ENCODE peak calls at places on chromosomes 16 and 17, in eight cellular contexts. One of them, this sample, is unnamed.

GRCh38 chr16:10242916-10243315 is 60.7 kb upstream of the GRIN2A start:
- DNase-seq in small intestine: no peak
- DNase-seq in stomach: no peak
- DNase-seq in heart right ventricle: no peak
- DNase-seq in astrocyte: no peak
- DNase-seq in hepatocyte: no peak
- DNase-seq in GM12878: peak; percentile 53
- DNase-seq in psoas muscle: no peak
- DNase-seq in this sample: no peak

GRCh38 chr17:45225964-45226530 is 4.4 kb downstream of the FMNL1 start:
- DNase-seq in psoas muscle: peak; percentile 70
- DNase-seq in small intestine: peak; percentile 73
- DNase-seq in stomach: peak; percentile 80
- DNase-seq in GM12878: peak; percentile 95
- DNase-seq in heart right ventricle: peak; percentile 71
- DNase-seq in astrocyte: no peak
- DNase-seq in hepatocyte: no peak
- DNase-seq in this sample: no peak

GRCh38 chr16:46649571-46649970 is 28.4 kb upstream of the SHCBP1 start:
- DNase-seq in heart right ventricle: peak; percentile 40
- DNase-seq in psoas muscle: peak; percentile 79
- DNase-seq in stomach: no peak
- DNase-seq in hepatocyte: no peak
- DNase-seq in astrocyte: peak; percentile 65
- DNase-seq in GM12878: no peak
- DNase-seq in small intestine: no peak
- DNase-seq in this sample: no peak

GRCh38 chr17:58401287-58401686 is 16.0 kb downstream of the RNF43 start:
- DNase-seq in GM12878: no peak
- DNase-seq in stomach: no peak
- DNase-seq in hepatocyte: no peak
- DNase-seq in psoas muscle: no peak
- DNase-seq in small intestine: peak; percentile 70
- DNase-seq in heart right ventricle: no peak
- DNase-seq in astrocyte: no peak
- DNase-seq in this sample: no peak

GRCh38 chr17:75695830-75696271 is 25.4 kb upstream of the ITGB4 start:
- DNase-seq in small intestine: peak; percentile 93
- DNase-seq in psoas muscle: peak; percentile 65
- DNase-seq in hepatocyte: no peak
- DNase-seq in stomach: peak; percentile 82
- DNase-seq in heart right ventricle: peak; percentile 54
- DNase-seq in GM12878: no peak
- DNase-seq in astrocyte: no peak
- DNase-seq in this sample: no peak

GRCh38 chr16:89413811-89414585 is 76.4 kb downstream of the ANKRD11 start:
- DNase-seq in psoas muscle: no peak
- DNase-seq in astrocyte: no peak
- DNase-seq in small intestine: no peak
- DNase-seq in GM12878: no peak
- DNase-seq in hepatocyte: no peak
- DNase-seq in heart right ventricle: no peak
- DNase-seq in stomach: no peak
- DNase-seq in this sample: no peak

GRCh38 chr17:82143333-82143732 is 45.3 kb upstream of the FASN start:
- DNase-seq in GM12878: no peak
- DNase-seq in astrocyte: no peak
- DNase-seq in psoas muscle: no peak
- DNase-seq in hepatocyte: no peak
- DNase-seq in stomach: no peak
- DNase-seq in heart right ventricle: no peak
- DNase-seq in small intestine: no peak
- DNase-seq in this sample: no peak

GRCh38 chr16:15509051-15509592 is 74.7 kb downstream of the BMERB1 start:
- DNase-seq in psoas muscle: no peak
- DNase-seq in hepatocyte: no peak
- DNase-seq in stomach: no peak
- DNase-seq in astrocyte: no peak
- DNase-seq in small intestine: no peak
- DNase-seq in heart right ventricle: no peak
- DNase-seq in GM12878: no peak
- DNase-seq in this sample: no peak

GRCh38 chr17:70187383-70187782 is 18.1 kb downstream of the KCNJ2 start:
- DNase-seq in hepatocyte: no peak
- DNase-seq in heart right ventricle: no peak
- DNase-seq in astrocyte: peak; percentile 61
- DNase-seq in small intestine: no peak
- DNase-seq in stomach: no peak
- DNase-seq in psoas muscle: no peak
- DNase-seq in GM12878: no peak
- DNase-seq in this sample: no peak

DNA sequence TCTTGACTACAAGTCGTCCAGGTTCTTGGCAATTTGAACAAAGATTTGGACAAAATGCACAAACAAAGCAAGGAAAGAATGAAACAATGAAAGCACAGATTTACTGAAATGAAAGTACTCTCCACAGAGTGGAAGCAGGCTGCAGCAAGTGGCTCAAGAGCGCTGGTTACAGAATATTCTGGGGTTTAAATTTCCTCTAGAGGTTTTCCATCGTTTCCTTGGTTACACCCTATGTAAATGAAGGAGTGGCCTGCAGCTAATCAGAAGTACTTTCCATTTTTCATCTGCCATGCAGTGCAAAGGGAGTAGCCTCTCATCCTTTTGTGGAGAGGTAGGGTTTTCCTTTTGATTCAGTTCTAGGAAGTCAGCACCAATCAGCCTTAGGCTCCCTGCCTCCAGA is 11.8 kb downstream of the STXBP4 start:
- DNase-seq in heart right ventricle: no peak
- DNase-seq in small intestine: no peak
- DNase-seq in hepatocyte: no peak
- DNase-seq in psoas muscle: no peak
- DNase-seq in GM12878: no peak
- DNase-seq in stomach: no peak
- DNase-seq in astrocyte: no peak
- DNase-seq in this sample: no peak
- H3K4me3 ChIP-seq in heart right ventricle: no peak overlapping the region
- H3K4me3 ChIP-seq in small intestine: no peak overlapping the region
- H3K4me3 ChIP-seq in hepatocyte: no peak overlapping the region
- H3K4me3 ChIP-seq in psoas muscle: no peak overlapping the region
- H3K4me3 ChIP-seq in GM12878: no peak overlapping the region
- H3K4me3 ChIP-seq in stomach: no peak overlapping the region
- H3K4me3 ChIP-seq in astrocyte: no peak overlapping the region
- H3K4me3 ChIP-seq in this sample: no peak overlapping the region

GRCh38 chr17:40350410-40351184 is 13.9 kb downstream of the GJD3 start:
- DNase-seq in small intestine: no peak
- DNase-seq in GM12878: no peak
- DNase-seq in astrocyte: no peak
- DNase-seq in heart right ventricle: no peak
- DNase-seq in stomach: no peak
- DNase-seq in psoas muscle: no peak
- DNase-seq in hepatocyte: peak; percentile 66
- DNase-seq in this sample: no peak
- H3K36me3 ChIP-seq in small intestine: peaks cover 5% of the 10 kb centered on the region
- H3K36me3 ChIP-seq in GM12878: peaks cover 18% of the 10 kb centered on the region
- H3K36me3 ChIP-seq in astrocyte: peaks cover 25% of the 10 kb centered on the region
- H3K36me3 ChIP-seq in heart right ventricle: peaks cover 18% of the 10 kb centered on the region
- H3K36me3 ChIP-seq in stomach: peaks cover 75% of the 10 kb centered on the region
- H3K36me3 ChIP-seq in psoas muscle: peaks cover 7% of the 10 kb centered on the region
- H3K36me3 ChIP-seq in hepatocyte: no peaks in the 10 kb centered on the region
- H3K36me3 ChIP-seq in this sample: peaks cover 4% of the 10 kb centered on the region

GRCh38 chr16:56512025-56512424 is 7.8 kb downstream of the BBS2 start:
- DNase-seq in small intestine: no peak
- DNase-seq in stomach: no peak
- DNase-seq in heart right ventricle: no peak
- DNase-seq in hepatocyte: no peak
- DNase-seq in GM12878: no peak
- DNase-seq in psoas muscle: no peak
- DNase-seq in astrocyte: no peak
- DNase-seq in this sample: no peak
- H3K27me3 ChIP-seq in small intestine: no peaks in the 10 kb centered on the region
- H3K27me3 ChIP-seq in stomach: no peaks in the 10 kb centered on the region
- H3K27me3 ChIP-seq in heart right ventricle: no peaks in the 10 kb centered on the region
- H3K27me3 ChIP-seq in hepatocyte: no peaks in the 10 kb centered on the region
- H3K27me3 ChIP-seq in GM12878: no peaks in the 10 kb centered on the region
- H3K27me3 ChIP-seq in psoas muscle: no peaks in the 10 kb centered on the region
- H3K27me3 ChIP-seq in astrocyte: no peaks in the 10 kb centered on the region
- H3K27me3 ChIP-seq in this sample: no peaks in the 10 kb centered on the region

GRCh38 chr16:84294196-84295142 is at the start of gene WFDC1:
- DNase-seq in psoas muscle: no peak
- DNase-seq in stomach: no peak
- DNase-seq in astrocyte: no peak
- DNase-seq in hepatocyte: peak; percentile 32
- DNase-seq in heart right ventricle: no peak
- DNase-seq in GM12878: no peak
- DNase-seq in small intestine: no peak
- DNase-seq in this sample: no peak
- H3K4me3 ChIP-seq in psoas muscle: peak within 1 kb of the TSS; percentile 51
- H3K4me3 ChIP-seq in stomach: peak within 1 kb of the TSS; percentile 34
- H3K4me3 ChIP-seq in astrocyte: no peak within 1 kb of the TSS
- H3K4me3 ChIP-seq in hepatocyte: no peak within 1 kb of the TSS
- H3K4me3 ChIP-seq in heart right ventricle: peak within 1 kb of the TSS; percentile 38
- H3K4me3 ChIP-seq in GM12878: no peak within 1 kb of the TSS
- H3K4me3 ChIP-seq in small intestine: no peak within 1 kb of the TSS
- H3K4me3 ChIP-seq in this sample: no peak within 1 kb of the TSS

GRCh38 chr17:64007838-64008282 is 9.7 kb downstream of the PRR29 start:
- DNase-seq in heart right ventricle: no peak
- DNase-seq in GM12878: no peak
- DNase-seq in astrocyte: no peak
- DNase-seq in psoas muscle: no peak
- DNase-seq in stomach: no peak
- DNase-seq in small intestine: peak; percentile 37
- DNase-seq in hepatocyte: no peak
- DNase-seq in this sample: no peak

GRCh38 chr17:64008346-64008745 is 10.2 kb downstream of the PRR29 start:
- DNase-seq in stomach: no peak
- DNase-seq in hepatocyte: no peak
- DNase-seq in heart right ventricle: no peak
- DNase-seq in GM12878: no peak
- DNase-seq in psoas muscle: no peak
- DNase-seq in astrocyte: no peak
- DNase-seq in small intestine: no peak
- DNase-seq in this sample: no peak

GRCh38 chr17:64005734-64006167 is 7.6 kb downstream of the PRR29 start:
- DNase-seq in astrocyte: no peak
- DNase-seq in hepatocyte: no peak
- DNase-seq in stomach: peak; percentile 64
- DNase-seq in small intestine: peak; percentile 47
- DNase-seq in GM12878: no peak
- DNase-seq in heart right ventricle: no peak
- DNase-seq in psoas muscle: no peak
- DNase-seq in this sample: no peak

GRCh38 chr17:64004903-64005733 is 7.0 kb downstream of the PRR29 start:
- DNase-seq in astrocyte: no peak
- DNase-seq in stomach: peak; percentile 23
- DNase-seq in GM12878: no peak
- DNase-seq in psoas muscle: no peak
- DNase-seq in hepatocyte: no peak
- DNase-seq in small intestine: no peak
- DNase-seq in heart right ventricle: no peak
- DNase-seq in this sample: no peak

DNA sequence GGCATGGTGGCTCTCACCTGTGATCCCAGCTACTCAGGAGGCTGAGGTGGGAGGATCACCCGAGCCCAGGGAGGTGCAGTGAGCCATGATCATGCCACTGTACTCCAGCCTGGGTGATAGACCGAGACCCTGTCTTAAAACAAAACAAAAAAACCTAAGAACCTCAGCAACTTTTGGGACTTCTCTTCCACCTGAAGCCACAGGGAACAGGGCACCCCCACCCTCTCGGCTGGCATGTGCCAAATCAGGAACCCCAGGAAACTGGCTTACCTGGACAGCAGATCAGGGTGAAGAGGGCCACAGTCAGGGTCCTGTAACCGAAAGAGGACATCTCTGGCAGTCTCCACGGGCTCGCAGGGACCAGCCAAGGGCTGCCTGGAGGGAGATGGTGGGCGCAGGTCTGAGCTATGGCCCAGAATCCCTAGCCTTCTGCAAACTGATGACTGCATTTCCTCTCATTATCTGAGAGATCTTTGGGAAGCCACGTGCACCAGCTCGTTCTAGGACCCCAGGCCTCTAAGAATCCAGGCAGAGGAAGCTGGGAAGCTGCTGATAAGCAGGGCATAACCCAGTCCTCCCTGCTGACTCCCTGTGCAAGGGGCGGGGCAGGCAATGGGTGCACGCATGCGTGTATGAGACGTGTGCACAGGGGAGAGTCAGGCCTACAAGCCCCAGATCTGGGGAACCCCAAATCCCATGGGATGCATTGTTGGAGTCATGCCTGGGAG is 8.4 kb downstream of the PRR29 start:
- DNase-seq in small intestine: peak; percentile 35
- DNase-seq in GM12878: no peak
- DNase-seq in astrocyte: no peak
- DNase-seq in heart right ventricle: peak; percentile 90
- DNase-seq in psoas muscle: peak; percentile 61
- DNase-seq in stomach: no peak
- DNase-seq in hepatocyte: no peak
- DNase-seq in this sample: no peak
- H3K36me3 ChIP-seq in small intestine: no peaks in the 10 kb centered on the region
- H3K36me3 ChIP-seq in GM12878: peaks cover 8% of the 10 kb centered on the region
- H3K36me3 ChIP-seq in astrocyte: no peaks in the 10 kb centered on the region
- H3K36me3 ChIP-seq in heart right ventricle: no peaks in the 10 kb centered on the region
- H3K36me3 ChIP-seq in psoas muscle: no peaks in the 10 kb centered on the region
- H3K36me3 ChIP-seq in stomach: peaks cover 16% of the 10 kb centered on the region
- H3K36me3 ChIP-seq in hepatocyte: no peaks in the 10 kb centered on the region
- H3K36me3 ChIP-seq in this sample: no peaks in the 10 kb centered on the region

DNA sequence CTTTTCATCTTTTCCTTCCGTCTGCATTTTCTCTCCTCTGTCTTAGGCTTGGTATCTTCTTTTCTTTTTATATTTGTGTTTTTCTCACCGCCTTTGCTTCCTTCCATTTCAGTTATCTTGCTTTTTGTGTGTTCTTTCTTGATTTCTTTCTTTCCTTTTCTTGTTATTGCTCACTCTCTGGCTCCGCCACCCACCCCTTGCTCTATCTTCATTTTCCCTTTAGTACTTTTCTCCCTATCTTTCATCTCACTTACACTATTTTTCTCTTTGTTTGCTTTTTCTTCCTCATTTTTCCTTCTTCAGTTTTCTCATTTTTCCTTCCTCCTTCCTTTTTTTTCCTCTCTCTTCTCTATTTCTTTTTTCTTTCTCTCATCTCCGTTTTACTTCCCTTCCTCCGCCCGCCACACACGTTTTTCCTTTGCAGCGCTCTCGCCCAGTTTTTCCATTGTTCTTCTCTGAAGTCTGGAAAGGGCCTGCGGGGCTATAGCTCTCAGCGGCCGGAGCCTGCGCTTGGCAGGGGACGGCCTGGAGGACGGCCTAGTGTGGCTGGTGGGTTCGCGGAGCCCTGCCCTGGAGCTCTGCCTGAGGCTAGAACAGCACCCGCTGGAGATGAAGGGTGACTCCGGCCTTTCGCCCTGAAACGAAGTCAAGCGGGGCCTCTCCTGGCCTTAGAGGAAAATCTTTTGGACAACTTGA is 5.2 kb upstream of the HOXB13 start:
- DNase-seq in psoas muscle: no peak
- DNase-seq in stomach: no peak
- DNase-seq in GM12878: no peak
- DNase-seq in heart right ventricle: no peak
- DNase-seq in small intestine: no peak
- DNase-seq in hepatocyte: no peak
- DNase-seq in astrocyte: no peak
- DNase-seq in this sample: no peak
- H3K27me3 ChIP-seq in psoas muscle: peaks cover 46% of the 10 kb centered on the region
- H3K27me3 ChIP-seq in stomach: peaks cover 95% of the 10 kb centered on the region
- H3K27me3 ChIP-seq in GM12878: peaks cover 41% of the 10 kb centered on the region
- H3K27me3 ChIP-seq in heart right ventricle: peaks cover 100% of the 10 kb centered on the region
- H3K27me3 ChIP-seq in small intestine: peaks cover 3% of the 10 kb centered on the region
- H3K27me3 ChIP-seq in hepatocyte: peaks cover 99% of the 10 kb centered on the region
- H3K27me3 ChIP-seq in astrocyte: peaks cover 95% of the 10 kb centered on the region
- H3K27me3 ChIP-seq in this sample: peaks cover 92% of the 10 kb centered on the region

GRCh38 chr17:18944646-18945045 is 7.3 kb upstream of the SLC5A10 start:
- DNase-seq in heart right ventricle: no peak
- DNase-seq in psoas muscle: no peak
- DNase-seq in hepatocyte: no peak
- DNase-seq in GM12878: no peak
- DNase-seq in astrocyte: no peak
- DNase-seq in stomach: no peak
- DNase-seq in small intestine: no peak
- DNase-seq in this sample: no peak
- H3K4me3 ChIP-seq in heart right ventricle: no peak overlapping the region
- H3K4me3 ChIP-seq in psoas muscle: no peak overlapping the region
- H3K4me3 ChIP-seq in hepatocyte: no peak overlapping the region
- H3K4me3 ChIP-seq in GM12878: no peak overlapping the region
- H3K4me3 ChIP-seq in astrocyte: no peak overlapping the region
- H3K4me3 ChIP-seq in stomach: no peak overlapping the region
- H3K4me3 ChIP-seq in small intestine: no peak overlapping the region
- H3K4me3 ChIP-seq in this sample: no peak overlapping the region

This sample was measured in kidney epithelial cell.